ENCODE peak calls at places on chromosomes 7 and 10, in four cellular contexts. One of them, this sample, is unnamed.
A peak's percentile ranks its signal among the peaks of the same experiment; 100 is the strongest.

GRCh38 chr7:131745645-131746248 is 189.3 kb upstream of the PODXL start:
- DNase-seq in thoracic aorta: no peak
- DNase-seq in colonic mucosa: no peak
- DNase-seq in neural crest cell: peak; percentile 65
- DNase-seq in this sample: no peak

GRCh38 chr10:37856881-37857286 is 526 bp downstream of the ZNF248 start:
- DNase-seq in neural crest cell: peak; percentile 1
- DNase-seq in colonic mucosa: peak; percentile 40
- DNase-seq in thoracic aorta: no peak
- DNase-seq in this sample: peak; percentile 22

GRCh38 chr7:106862317-106863183 is 2.5 kb upstream of the PIK3CG start:
- DNase-seq in colonic mucosa: no peak
- DNase-seq in neural crest cell: no peak
- DNase-seq in thoracic aorta: no peak
- DNase-seq in this sample: no peak

GRCh38 chr10:132447446-132448247 is 50.6 kb downstream of the PWWP2B start:
- DNase-seq in colonic mucosa: peak; percentile 72
- DNase-seq in neural crest cell: no peak
- DNase-seq in thoracic aorta: no peak
- DNase-seq in this sample: no peak

GRCh38 chr7:26891400-26892355 is 27.3 kb upstream of the SKAP2 start:
- DNase-seq in neural crest cell: no peak
- DNase-seq in thoracic aorta: no peak
- DNase-seq in colonic mucosa: no peak
- DNase-seq in this sample: no peak

GRCh38 chr7:112630565-112630964 is 149.8 kb downstream of the LSMEM1 start:
- DNase-seq in neural crest cell: no peak
- DNase-seq in colonic mucosa: no peak
- DNase-seq in thoracic aorta: no peak
- DNase-seq in this sample: no peak

GRCh38 chr10:80444646-80445319 is 9.3 kb upstream of the TSPAN14 start:
- DNase-seq in neural crest cell: no peak
- DNase-seq in thoracic aorta: no peak
- DNase-seq in colonic mucosa: peak; percentile 71
- DNase-seq in this sample: peak; percentile 78

GRCh38 chr10:1354776-1355435 is 298.7 kb downstream of the WDR37 start:
- DNase-seq in thoracic aorta: no peak
- DNase-seq in colonic mucosa: no peak
- DNase-seq in neural crest cell: no peak
- DNase-seq in this sample: no peak

GRCh38 chr10:69910566-69910965 is 108.9 kb downstream of the COL13A1 start:
- DNase-seq in thoracic aorta: no peak
- DNase-seq in neural crest cell: no peak
- DNase-seq in colonic mucosa: no peak
- DNase-seq in this sample: no peak

GRCh38 chr10:45673074-45673628 is 579 bp upstream of the ZFAND4 start:
- DNase-seq in thoracic aorta: no peak
- DNase-seq in neural crest cell: no peak
- DNase-seq in colonic mucosa: peak; percentile 29
- DNase-seq in this sample: no peak

GRCh38 chr10:72808001-72808400 is 85.5 kb upstream of the OIT3 start:
- DNase-seq in colonic mucosa: no peak
- DNase-seq in thoracic aorta: no peak
- DNase-seq in neural crest cell: no peak
- DNase-seq in this sample: no peak

GRCh38 chr10:42953684-42954674 is 122.9 kb upstream of the RET start:
- DNase-seq in colonic mucosa: peak; percentile 12
- DNase-seq in thoracic aorta: no peak
- DNase-seq in neural crest cell: no peak
- DNase-seq in this sample: peak; percentile 13

GRCh38 chr10:132293416-132294195 is 14.1 kb downstream of the STK32C start:
- DNase-seq in thoracic aorta: no peak
- DNase-seq in colonic mucosa: no peak
- DNase-seq in neural crest cell: no peak
- DNase-seq in this sample: peak; percentile 54

GRCh38 chr10:77024456-77024855 is 613.2 kb downstream of the KCNMA1 start:
- DNase-seq in thoracic aorta: no peak
- DNase-seq in colonic mucosa: no peak
- DNase-seq in neural crest cell: no peak
- DNase-seq in this sample: no peak

GRCh38 chr7:128938524-128939074 is 872 bp downstream of the IRF5 start:
- DNase-seq in colonic mucosa: peak; percentile 40
- DNase-seq in thoracic aorta: no peak
- DNase-seq in neural crest cell: no peak
- DNase-seq in this sample: no peak

GRCh38 chr7:31744294-31744874 is 57.4 kb downstream of the PPP1R17 start:
- DNase-seq in colonic mucosa: peak; percentile 63
- DNase-seq in thoracic aorta: no peak
- DNase-seq in neural crest cell: peak; percentile 62
- DNase-seq in this sample: peak; percentile 45

GRCh38 chr7:140080919-140081318 is 18.2 kb upstream of the PARP12 start:
- DNase-seq in colonic mucosa: no peak
- DNase-seq in thoracic aorta: no peak
- DNase-seq in neural crest cell: no peak
- DNase-seq in this sample: no peak

GRCh38 chr10:55668326-55668922 is 692.6 kb downstream of the ZWINT start:
- DNase-seq in neural crest cell: no peak
- DNase-seq in colonic mucosa: no peak
- DNase-seq in thoracic aorta: no peak
- DNase-seq in this sample: no peak

GRCh38 chr10:44913312-44914079 is 2.4 kb downstream of the TMEM72 start:
- DNase-seq in colonic mucosa: no peak
- DNase-seq in thoracic aorta: no peak
- DNase-seq in neural crest cell: no peak
- DNase-seq in this sample: no peak

GRCh38 chr10:116263870-116264269 is 9.1 kb downstream of the GFRA1 start:
- DNase-seq in colonic mucosa: no peak
- DNase-seq in neural crest cell: no peak
- DNase-seq in thoracic aorta: no peak
- DNase-seq in this sample: no peak

GRCh38 chr7:11589251-11589650 is 242.7 kb downstream of the THSD7A start:
- DNase-seq in neural crest cell: no peak
- DNase-seq in thoracic aorta: no peak
- DNase-seq in colonic mucosa: no peak
- DNase-seq in this sample: no peak

GRCh38 chr7:142523821-142524460 is 225.3 kb upstream of the PRSS1 start:
- DNase-seq in thoracic aorta: no peak
- DNase-seq in colonic mucosa: no peak
- DNase-seq in neural crest cell: no peak
- DNase-seq in this sample: no peak

GRCh38 chr7:38181111-38181510 is 3.1 kb downstream of the STARD3NL start:
- DNase-seq in neural crest cell: no peak
- DNase-seq in colonic mucosa: no peak
- DNase-seq in thoracic aorta: no peak
- DNase-seq in this sample: no peak

GRCh38 chr7:99131290-99131689 is 12.6 kb downstream of the SMURF1 start:
- DNase-seq in thoracic aorta: no peak
- DNase-seq in colonic mucosa: no peak
- DNase-seq in neural crest cell: no peak
- DNase-seq in this sample: no peak

GRCh38 chr10:1452777-1453176 is 284.5 kb downstream of the ADARB2 start:
- DNase-seq in neural crest cell: no peak
- DNase-seq in thoracic aorta: no peak
- DNase-seq in colonic mucosa: no peak
- DNase-seq in this sample: no peak

GRCh38 chr10:31526681-31527080 is 207.7 kb downstream of the ZEB1 start:
- DNase-seq in thoracic aorta: no peak
- DNase-seq in colonic mucosa: no peak
- DNase-seq in neural crest cell: no peak
- DNase-seq in this sample: no peak

GRCh38 chr7:91668217-91668616 is 212.3 kb downstream of the MTERF1 start:
- DNase-seq in neural crest cell: no peak
- DNase-seq in thoracic aorta: no peak
- DNase-seq in colonic mucosa: no peak
- DNase-seq in this sample: no peak

GRCh38 chr7:77989981-77990566 is 191.5 kb downstream of the PHTF2 start:
- DNase-seq in thoracic aorta: no peak
- DNase-seq in neural crest cell: no peak
- DNase-seq in colonic mucosa: peak; percentile 83
- DNase-seq in this sample: no peak

GRCh38 chr7:135761751-135762488 is 13.3 kb upstream of the FAM180A start:
- DNase-seq in neural crest cell: no peak
- DNase-seq in thoracic aorta: no peak
- DNase-seq in colonic mucosa: no peak
- DNase-seq in this sample: no peak

GRCh38 chr7:109456116-109456515 is 886.4 kb downstream of the DNAJB9 start:
- DNase-seq in neural crest cell: no peak
- DNase-seq in colonic mucosa: no peak
- DNase-seq in thoracic aorta: no peak
- DNase-seq in this sample: no peak

GRCh38 chr7:6529643-6530042 is 21.6 kb downstream of the GRID2IP start:
- DNase-seq in neural crest cell: no peak
- DNase-seq in colonic mucosa: no peak
- DNase-seq in thoracic aorta: no peak
- DNase-seq in this sample: no peak

GRCh38 chr10:22321156-22321711 is 335 bp downstream of the BMI1 start:
- DNase-seq in neural crest cell: peak; percentile 66
- DNase-seq in thoracic aorta: no peak
- DNase-seq in colonic mucosa: no peak
- DNase-seq in this sample: peak; percentile 69

GRCh38 chr7:137778511-137778910 is 68.3 kb downstream of the DGKI start:
- DNase-seq in thoracic aorta: no peak
- DNase-seq in colonic mucosa: no peak
- DNase-seq in neural crest cell: no peak
- DNase-seq in this sample: no peak

GRCh38 chr10:79335470-79336235 is 11.6 kb upstream of the PPIF start:
- DNase-seq in colonic mucosa: no peak
- DNase-seq in neural crest cell: no peak
- DNase-seq in thoracic aorta: no peak
- DNase-seq in this sample: no peak

GRCh38 chr10:132399117-132400035 is 2.4 kb downstream of the PWWP2B start:
- DNase-seq in colonic mucosa: peak; percentile 83
- DNase-seq in neural crest cell: no peak
- DNase-seq in thoracic aorta: no peak
- DNase-seq in this sample: no peak

GRCh38 chr7:16646427-16647081 is 573 bp downstream of the BZW2 start:
- DNase-seq in neural crest cell: no peak
- DNase-seq in thoracic aorta: no peak
- DNase-seq in colonic mucosa: peak; percentile 60
- DNase-seq in this sample: no peak

DNA sequence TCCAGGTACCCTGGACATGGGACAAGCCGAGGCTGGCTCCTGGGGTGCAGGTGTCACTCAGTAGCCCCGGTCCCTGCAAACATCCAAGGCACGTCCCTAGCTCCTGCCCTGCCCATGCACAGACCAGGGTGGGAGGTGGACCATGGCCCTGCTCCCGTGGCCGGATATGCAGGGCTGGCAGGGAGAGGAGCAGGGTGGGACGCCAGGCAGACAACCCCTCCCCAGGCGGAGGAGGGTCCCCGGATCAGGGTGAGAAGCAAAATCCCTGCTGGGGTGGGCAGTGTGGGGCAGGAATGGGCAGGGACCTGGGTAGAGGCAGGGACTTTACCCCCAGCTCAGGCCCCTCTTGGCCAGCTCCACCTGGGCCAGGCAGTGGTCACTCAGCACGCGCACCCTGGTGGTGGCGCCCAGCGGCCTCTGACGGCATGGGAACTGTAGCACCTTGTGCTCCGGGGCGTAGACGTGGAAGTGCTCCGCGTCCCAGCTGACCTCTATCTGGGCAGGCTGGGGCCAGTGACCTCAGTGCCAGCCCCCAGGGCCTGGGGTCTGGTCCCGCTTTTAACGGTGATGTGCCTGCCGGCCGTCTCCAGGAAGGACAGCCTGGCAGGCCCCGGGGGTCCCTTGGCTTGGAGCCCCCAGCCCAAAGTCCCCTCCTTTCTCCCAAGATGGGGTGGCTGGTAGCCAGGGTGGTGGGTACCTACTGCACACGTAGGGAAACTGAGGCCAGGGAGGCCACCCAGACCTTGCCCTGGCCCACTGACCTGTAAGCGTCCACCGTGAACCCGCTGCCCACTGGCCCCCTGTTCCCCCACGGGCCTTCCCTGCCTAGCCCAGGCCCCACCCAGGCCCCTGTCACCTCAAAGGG is 1.2 kb downstream of the GRIFIN start:
- DNase-seq in neural crest cell: no peak
- DNase-seq in colonic mucosa: no peak
- DNase-seq in thoracic aorta: no peak
- DNase-seq in this sample: peak; percentile 18
- TF ChIP-seq CTCF in neural crest cell: no peak
- TF ChIP-seq CTCF in colonic mucosa: no peak
- TF ChIP-seq CTCF in thoracic aorta: no peak
- TF ChIP-seq CTCF in this sample: no peak

GRCh38 chr10:15715619-15716227 is 4.0 kb downstream of the ITGA8 start:
- DNase-seq in thoracic aorta: no peak
- DNase-seq in colonic mucosa: no peak
- DNase-seq in neural crest cell: no peak
- DNase-seq in this sample: no peak
- TF ChIP-seq CTCF in thoracic aorta: peak; percentile 62
- TF ChIP-seq CTCF in colonic mucosa: peak; percentile 29
- TF ChIP-seq CTCF in neural crest cell: peak; percentile 56
- TF ChIP-seq CTCF in this sample: no peak

GRCh38 chr7:151410405-151411390 is 860 bp upstream of the WDR86 start:
- DNase-seq in colonic mucosa: no peak
- DNase-seq in neural crest cell: peak; percentile 36
- DNase-seq in thoracic aorta: no peak
- DNase-seq in this sample: no peak

GRCh38 chr7:151413241-151413640 is 3.4 kb upstream of the WDR86 start:
- DNase-seq in thoracic aorta: no peak
- DNase-seq in colonic mucosa: no peak
- DNase-seq in neural crest cell: no peak
- DNase-seq in this sample: no peak

GRCh38 chr7:151409555-151410404 is at the start of gene WDR86:
- DNase-seq in colonic mucosa: no peak
- DNase-seq in neural crest cell: peak; percentile 51
- DNase-seq in thoracic aorta: no peak
- DNase-seq in this sample: no peak

GRCh38 chr7:151412318-151412717 is 2.5 kb upstream of the WDR86 start:
- DNase-seq in neural crest cell: no peak
- DNase-seq in colonic mucosa: no peak
- DNase-seq in thoracic aorta: no peak
- DNase-seq in this sample: no peak

DNA sequence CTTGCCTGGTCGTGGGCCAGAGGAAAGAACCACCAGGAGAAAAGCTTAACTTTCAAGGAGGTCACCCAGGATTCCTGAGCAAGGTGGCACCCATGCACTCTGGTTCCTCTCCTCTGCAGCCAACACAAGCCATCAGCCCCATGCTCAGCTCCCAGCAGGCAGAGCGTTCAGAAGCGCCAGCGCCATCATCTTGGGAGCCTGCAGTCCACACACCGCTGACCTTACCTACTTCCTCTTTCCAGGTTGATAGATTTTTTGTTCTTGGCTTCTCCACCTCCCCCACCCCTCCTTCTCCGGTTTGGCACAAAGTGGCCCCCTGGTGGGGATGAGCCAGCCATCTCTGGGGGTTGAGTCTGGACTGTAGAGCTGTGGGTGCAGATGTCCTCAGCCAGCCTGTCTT is 1.7 kb upstream of the WDR86 start:
- DNase-seq in thoracic aorta: no peak
- DNase-seq in colonic mucosa: no peak
- DNase-seq in neural crest cell: no peak
- DNase-seq in this sample: no peak
- TF ChIP-seq CTCF in thoracic aorta: no peak
- TF ChIP-seq CTCF in colonic mucosa: no peak
- TF ChIP-seq CTCF in neural crest cell: no peak
- TF ChIP-seq CTCF in this sample: no peak

GRCh38 chr10:7686351-7687171 is 16.6 kb upstream of the ITIH2 start:
- DNase-seq in thoracic aorta: no peak
- DNase-seq in colonic mucosa: no peak
- DNase-seq in neural crest cell: no peak
- DNase-seq in this sample: no peak
- TF ChIP-seq CTCF in thoracic aorta: no peak
- TF ChIP-seq CTCF in colonic mucosa: no peak
- TF ChIP-seq CTCF in neural crest cell: no peak
- TF ChIP-seq CTCF in this sample: no peak

This sample was measured in heart left ventricle.